ENCODE peak calls at places on chromosome 22, in four cellular contexts. C is stimulated activated CD4-positive, alpha-beta T cell treated with anti-CD3 and anti-CD28 coated beads, Interleukin-15, amount 100 ng/mL, for 48 hours; N is chondrocyte; J is psoas muscle. T is an unnamed sample.

GRCh38 chr22:46007848-46008261 is 30.9 kb upstream of the WNT7B start:
- DNase-seq in N (peak), C (no peak), J (peak), T (peak)

GRCh38 chr22:23218867-23219251 is 38.5 kb downstream of the BCR start:
- DNase-seq in C (no peak), N (peak), J (no peak), T (peak)

GRCh38 chr22:31046591-31047226 is 34.4 kb upstream of the SMTN start:
- DNase-seq in N (no peak), C (no peak), J (peak), T (peak)

GRCh38 chr22:37739000-37739399 is 42.2 kb downstream of the TRIOBP start:
- DNase-seq in J (peak), C (no peak), N (no peak), T (peak)

GRCh38 chr22:47196881-47197701 is 434.6 kb downstream of the TBC1D22A start:
- DNase-seq in N (no peak), C (no peak), J (no peak), T (no peak)

GRCh38 chr22:25282671-25283561 is 63.5 kb downstream of the CRYBB2 start:
- DNase-seq in J (no peak), N (no peak), C (no peak), T (no peak)

GRCh38 chr22:43956805-43957463 is 1.7 kb downstream of the SAMM50 start:
- DNase-seq in N (peak), C (no peak), J (peak), T (no peak)

GRCh38 chr22:43327039-43327438 is 16.1 kb downstream of the SCUBE1 start:
- DNase-seq in J (no peak), N (no peak), C (no peak), T (no peak)

GRCh38 chr22:36430863-36431262 is 43.1 kb upstream of the MYH9 start:
- DNase-seq in N (no peak), C (no peak), J (no peak), T (no peak)

T was measured in ovary.